ENCODE peak calls at places on chromosomes 5 and 9, in seven cellular contexts. M is stimulated activated CD8-positive, alpha-beta memory T cell treated with anti-CD3 and anti-CD28 coated beads, Interleukin-7, amount 100 ng/mL, for 24 hours; Y is HCT116; T is NCI-H748 treated with DMSO at 0.1 percent for 48 hours; H is T follicular helper cell; J is kidney tubule cell; X is activated CD4-positive, alpha-beta T cell treated with anti-CD3 and anti-CD28 coated beads, Interleukin-2, amount 50 U/mL, for 48 hours. I is an unnamed sample.

GRCh38 chr9:81526587-81526986 is 162.8 kb downstream of the TLE1 start:
- DNase-seq in M (no peak), Y (no peak), T (no peak), H (no peak), J (peak), X (no peak), I (no peak)

GRCh38 chr9:127225747-127226646 is 38.6 kb upstream of the GARNL3 start:
- DNase-seq in M (no peak), Y (no peak), T (no peak), H (no peak), J (peak), X (no peak), I (no peak)

GRCh38 chr9:33439731-33440130 is 7.7 kb downstream of the AQP3 start:
- DNase-seq in M (no peak), Y (no peak), T (no peak), H (no peak), J (no peak), X (no peak), I (no peak)

GRCh38 chr9:77747163-77747562 is 99.0 kb upstream of the GNA14 start:
- DNase-seq in M (no peak), Y (no peak), T (no peak), H (no peak), J (no peak), X (no peak), I (no peak)

GRCh38 chr9:32741706-32742105 is 41.6 kb upstream of the TMEM215 start:
- DNase-seq in M (no peak), Y (no peak), T (no peak), H (no peak), J (peak), X (no peak), I (no peak)

GRCh38 chr5:130066644-130067043 is 162.4 kb downstream of the CHSY3 start:
- DNase-seq in M (no peak), Y (no peak), T (no peak), H (no peak), J (no peak), X (no peak), I (no peak)

GRCh38 chr9:130128782-130129424 is 43.3 kb upstream of the NCS1 start:
- DNase-seq in M (peak), Y (no peak), T (no peak), H (peak), J (peak), X (peak), I (peak)

GRCh38 chr9:124206391-124206790 is 51.4 kb upstream of the NEK6 start:
- DNase-seq in M (no peak), Y (no peak), T (no peak), H (no peak), J (no peak), X (no peak), I (no peak)

GRCh38 chr5:36744678-36745659 is 131.6 kb upstream of the NIPBL start:
- DNase-seq in M (no peak), Y (peak), T (peak), H (no peak), J (peak), X (peak), I (peak)

GRCh38 chr9:129437626-129438323 is 183.1 kb downstream of the C9orf50 start:
- DNase-seq in M (no peak), Y (no peak), T (no peak), H (no peak), J (no peak), X (no peak), I (no peak)

GRCh38 chr5:33601881-33602280 is 161.1 kb downstream of the TARS1 start:
- DNase-seq in M (no peak), Y (no peak), T (no peak), H (no peak), J (peak), X (no peak), I (no peak)

GRCh38 chr9:129464972-129465833 is 155.7 kb downstream of the C9orf50 start:
- DNase-seq in M (no peak), Y (no peak), T (no peak), H (no peak), J (peak), X (no peak), I (no peak)

GRCh38 chr5:58185397-58186195 is 274.3 kb downstream of the PLK2 start:
- DNase-seq in M (no peak), Y (no peak), T (no peak), H (no peak), J (peak), X (no peak), I (no peak)

GRCh38 chr5:173627860-173628392 is 11.5 kb upstream of the BOD1 start:
- DNase-seq in M (no peak), Y (no peak), T (no peak), H (no peak), J (no peak), X (no peak), I (no peak)

GRCh38 chr9:113737414-113738271 is 138.5 kb upstream of the ZNF618 start:
- DNase-seq in M (no peak), Y (peak), T (peak), H (no peak), J (peak), X (peak), I (peak)

GRCh38 chr9:119768266-119768665 is 399.0 kb upstream of the BRINP1 start:
- DNase-seq in M (no peak), Y (no peak), T (no peak), H (no peak), J (no peak), X (no peak), I (no peak)

GRCh38 chr5:37668524-37669047 is 171.3 kb downstream of the GDNF start:
- DNase-seq in M (no peak), Y (peak), T (no peak), H (no peak), J (peak), X (no peak), I (no peak)

GRCh38 chr5:177434437-177434836 is 8.0 kb downstream of the GRK6 start:
- DNase-seq in M (no peak), Y (no peak), T (no peak), H (no peak), J (peak), X (peak), I (peak)

GRCh38 chr5:103375356-103375755 is 116.8 kb downstream of the MACIR start:
- DNase-seq in M (no peak), Y (no peak), T (no peak), H (no peak), J (no peak), X (no peak), I (no peak)

GRCh38 chr5:93676707-93677106 is 64.7 kb downstream of the POU5F2 start:
- DNase-seq in M (no peak), Y (no peak), T (peak), H (no peak), J (no peak), X (no peak), I (no peak)

GRCh38 chr5:25713259-25713658 is 1068.5 kb upstream of the CDH10 start:
- DNase-seq in M (no peak), Y (no peak), T (peak), H (no peak), J (no peak), X (no peak), I (no peak)

GRCh38 chr5:68449380-68449779 is 233.8 kb downstream of the PIK3R1 start:
- DNase-seq in M (no peak), Y (no peak), T (no peak), H (no peak), J (no peak), X (no peak), I (no peak)

GRCh38 chr9:134364391-134365114 is 38.3 kb downstream of the RXRA start:
- DNase-seq in M (no peak), Y (no peak), T (no peak), H (no peak), J (no peak), X (peak), I (peak)

GRCh38 chr9:69265891-69266290 is 59.1 kb upstream of the ENTREP1 start:
- DNase-seq in M (no peak), Y (no peak), T (no peak), H (no peak), J (peak), X (no peak), I (no peak)

GRCh38 chr9:88742483-88742882 is 207.5 kb downstream of the NXNL2 start:
- DNase-seq in M (no peak), Y (no peak), T (no peak), H (no peak), J (no peak), X (no peak), I (no peak)

GRCh38 chr5:142151436-142152382 is 43.1 kb downstream of the NDFIP1 start:
- DNase-seq in M (no peak), Y (peak), T (peak), H (peak), J (peak), X (peak), I (peak)

GRCh38 chr9:35552837-35553236 is 52.2 kb upstream of the TESK1 start:
- DNase-seq in M (no peak), Y (no peak), T (no peak), H (no peak), J (peak), X (no peak), I (no peak)

GRCh38 chr5:66840527-66841013 is 244.4 kb downstream of the MAST4 start:
- DNase-seq in M (no peak), Y (no peak), T (no peak), H (no peak), J (peak), X (peak), I (peak)

GRCh38 chr5:173981362-173981761 is 7.6 kb upstream of the C5orf47 start:
- DNase-seq in M (no peak), Y (no peak), T (no peak), H (no peak), J (no peak), X (no peak), I (no peak)

GRCh38 chr5:168472329-168472728 is 13.9 kb upstream of the RARS1 start:
- DNase-seq in M (no peak), Y (no peak), T (no peak), H (no peak), J (peak), X (no peak), I (no peak)

GRCh38 chr9:128781186-128782070 is 5.6 kb upstream of the TBC1D13 start:
- DNase-seq in M (no peak), Y (no peak), T (no peak), H (no peak), J (no peak), X (no peak), I (no peak)

GRCh38 chr5:171269717-171270116 is 39.3 kb upstream of the TLX3 start:
- DNase-seq in M (no peak), Y (peak), T (no peak), H (no peak), J (peak), X (no peak), I (no peak)

GRCh38 chr9:19464061-19464763 is 55.4 kb downstream of the ACER2 start:
- DNase-seq in M (no peak), Y (no peak), T (no peak), H (no peak), J (no peak), X (no peak), I (no peak)

GRCh38 chr9:2824564-2824963 is 19.3 kb downstream of the PUM3 start:
- DNase-seq in M (no peak), Y (no peak), T (no peak), H (no peak), J (no peak), X (peak), I (peak)

GRCh38 chr9:82140471-82140870 is 151.9 kb downstream of the SPATA31D1 start:
- DNase-seq in M (no peak), Y (no peak), T (no peak), H (no peak), J (no peak), X (no peak), I (no peak)

GRCh38 chr5:95727764-95728191 is 3.4 kb upstream of the RHOBTB3 start:
- DNase-seq in M (no peak), Y (no peak), T (peak), H (no peak), J (peak), X (no peak), I (no peak)

GRCh38 chr5:90530736-90531487 is 1.5 kb upstream of the LYSMD3 start:
- DNase-seq in M (no peak), Y (no peak), T (peak), H (no peak), J (no peak), X (no peak), I (no peak)

GRCh38 chr9:99057665-99058625 is 47.0 kb upstream of the TGFBR1 start:
- DNase-seq in M (peak), Y (no peak), T (no peak), H (peak), J (peak), X (peak), I (peak)

GRCh38 chr5:95410269-95410668 is 19.1 kb downstream of the FAM81B start:
- DNase-seq in M (no peak), Y (no peak), T (no peak), H (no peak), J (no peak), X (no peak), I (no peak)

I was measured in stimulated activated naive CD8-positive, alpha-beta T cell treated with anti-CD3 and anti-CD28 coated beads, Interleukin-15, Interleukin-2, amounts not matched to agents 100 U/mL and 50 U/mL, for 24 hours.